ENCODE peak calls at places on chromosomes 12 and 14, in four cellular contexts. W is body of pancreas; S is RWPE2; L is activated CD8-positive, alpha-beta memory T cell treated with anti-CD3 and anti-CD28 coated beads, Interleukin-2, amount 10 ng/mL, durations not matched to agents 7 days and 5 days. G is an unnamed sample.

GRCh38 chr12:69157023-69157655 is 82.2 kb upstream of the CPSF6 start:
- ATAC-seq in W (peak; percentile 92), S (peak; percentile 70), L (peak; percentile 91), G (peak; percentile 92)

GRCh38 chr12:13154027-13154538 is 42.4 kb upstream of the EMP1 start:
- ATAC-seq in L (no peak), W (no peak), S (no peak), G (peak; percentile 46)

GRCh38 chr12:1099158-1099557 is 108.1 kb downstream of the ERC1 start:
- ATAC-seq in L (peak; percentile 57), W (no peak), S (no peak), G (no peak)

GRCh38 chr14:55309761-55310365 is 38.6 kb downstream of the FBXO34 start:
- ATAC-seq in W (no peak), L (no peak), S (no peak), G (no peak)

GRCh38 chr14:90624732-90625444 is 191.3 kb downstream of the TTC7B start:
- ATAC-seq in S (peak; percentile 67), L (no peak), W (no peak), G (peak; percentile 69)

GRCh38 chr12:53295891-53296219 is 513 bp downstream of the PFDN5 start:
- ATAC-seq in W (no peak), S (no peak), L (peak; percentile 0), G (peak; percentile 1)

GRCh38 chr14:76395161-76395560 is 19.2 kb downstream of the ESRRB start:
- ATAC-seq in L (no peak), W (no peak), S (no peak), G (no peak)

GRCh38 chr12:50753232-50753769 is 10.6 kb upstream of the ATF1 start:
- ATAC-seq in W (no peak), L (no peak), S (no peak), G (no peak)

GRCh38 chr14:64225156-64225757 is 68.9 kb downstream of the ESR2 start:
- ATAC-seq in S (no peak), W (peak; percentile 60), L (no peak), G (no peak)

GRCh38 chr12:51851408-51852097 is 3.0 kb upstream of the FIGNL2 start:
- ATAC-seq in L (no peak), W (no peak), S (no peak), G (no peak)

GRCh38 chr12:124554429-124555029 is 12.9 kb downstream of the NCOR2 start:
- ATAC-seq in S (no peak), W (no peak), L (no peak), G (no peak)

GRCh38 chr12:55845785-55846496 is 3.2 kb upstream of the MMP19 start:
- ATAC-seq in L (no peak), W (no peak), S (no peak), G (no peak)

GRCh38 chr14:71824816-71825215 is 107.4 kb upstream of the RGS6 start:
- ATAC-seq in W (no peak), S (no peak), L (no peak), G (no peak)

GRCh38 chr12:68119250-68119649 is 40.3 kb downstream of the IFNG start:
- ATAC-seq in S (no peak), L (peak; percentile 77), W (no peak), G (no peak)

GRCh38 chr14:51131516-51131915 is 36.6 kb upstream of the TRIM9 start:
- ATAC-seq in W (no peak), S (no peak), L (no peak), G (no peak)

GRCh38 chr14:68343534-68344093 is 449.3 kb downstream of the ZFP36L1 start:
- ATAC-seq in W (no peak), S (no peak), L (no peak), G (no peak)

GRCh38 chr12:15209782-15210181 is 11.4 kb downstream of the RERG start:
- ATAC-seq in S (peak; percentile 64), W (no peak), L (no peak), G (peak; percentile 49)

GRCh38 chr12:92544321-92544720 is 158.5 kb upstream of the PLEKHG7 start:
- ATAC-seq in S (no peak), W (no peak), L (no peak), G (no peak)

GRCh38 chr12:20125259-20125919 is 242.9 kb upstream of the PDE3A start:
- ATAC-seq in L (no peak), W (no peak), S (no peak), G (peak; percentile 84)

GRCh38 chr12:49646871-49647270 is 23.5 kb downstream of the PRPF40B start:
- ATAC-seq in S (no peak), W (no peak), L (no peak), G (no peak)

GRCh38 chr12:100534625-100535227 is 38.8 kb upstream of the GAS2L3 start:
- ATAC-seq in W (no peak), L (no peak), S (no peak), G (no peak)

GRCh38 chr12:122858171-122858570 is 22.9 kb downstream of the HIP1R start:
- ATAC-seq in L (no peak), W (no peak), S (no peak), G (no peak)

GRCh38 chr14:72863216-72864006 is 30.5 kb downstream of the DPF3 start:
- ATAC-seq in L (no peak), W (no peak), S (no peak), G (no peak)

GRCh38 chr14:68789002-68789797 is 3.7 kb downstream of the ZFP36L1 start:
- ATAC-seq in W (no peak), S (no peak), L (peak; percentile 52), G (peak; percentile 75)

GRCh38 chr12:51632598-51632997 is 41.6 kb downstream of the SCN8A start:
- ATAC-seq in S (no peak), W (no peak), L (no peak), G (no peak)

GRCh38 chr14:65103150-65103760 is 938 bp upstream of the MAX start:
- ATAC-seq in W (no peak), L (no peak), S (no peak), G (peak; percentile 24)

GRCh38 chr12:6342140-6342889 is 439 bp upstream of the TNFRSF1A start:
- ATAC-seq in S (no peak), L (no peak), W (no peak), G (peak; percentile 2)